ENCODE peak calls at places on chromosomes 6 and 20, in seven cellular contexts. R is transverse colon, Z is Panc1, X is spleen, J is GM23338, U is stomach, G is SK-N-SH. A is an unnamed sample.

GRCh38 chr6:151075943-151076555 is 163.7 kb upstream of the AKAP12 start:
- DNase-seq in R (no peak), Z (no peak), X (no peak), J (no peak), U (no peak), G (no peak), A (no peak)

GRCh38 chr6:40588480-40588879 is 1.3 kb upstream of the LRFN2 start:
- DNase-seq in R (no peak), Z (no peak), X (no peak), J (no peak), U (no peak), G (no peak), A (no peak)

GRCh38 chr6:110544472-110544871 is 68.1 kb upstream of the SLC22A16 start:
- DNase-seq in R (no peak), Z (no peak), X (no peak), J (no peak), U (no peak), G (no peak), A (no peak)

GRCh38 chr6:12958052-12958706 is 241.6 kb downstream of the PHACTR1 start:
- DNase-seq in R (no peak), Z (no peak), X (no peak), J (peak; percentile 33), U (no peak), G (no peak), A (no peak)

GRCh38 chr6:13272131-13273046 is 55.9 kb downstream of the TBC1D7 start:
- DNase-seq in R (peak; percentile 69), Z (no peak), X (peak; percentile 93), J (no peak), U (peak; percentile 40), G (no peak), A (no peak)

GRCh38 chr6:112237644-112238043 is 16.7 kb downstream of the LAMA4 start:
- DNase-seq in R (peak; percentile 47), Z (no peak), X (no peak), J (no peak), U (peak; percentile 34), G (no peak), A (no peak)

GRCh38 chr6:33114428-33114827 is 38.6 kb downstream of the HLA-DPB1 start:
- DNase-seq in R (no peak), Z (no peak), X (no peak), J (no peak), U (no peak), G (no peak), A (no peak)

GRCh38 chr20:32152421-32153155 is 43.1 kb downstream of the TM9SF4 start:
- DNase-seq in R (peak; percentile 40), Z (no peak), X (peak; percentile 41), J (no peak), U (no peak), G (no peak), A (no peak)

GRCh38 chr6:110567957-110568696 is 91.7 kb upstream of the SLC22A16 start:
- DNase-seq in R (no peak), Z (no peak), X (no peak), J (no peak), U (no peak), G (no peak), A (no peak)

GRCh38 chr6:3734023-3734422 is 17.5 kb downstream of the PXDC1 start:
- DNase-seq in R (no peak), Z (no peak), X (peak; percentile 55), J (no peak), U (no peak), G (no peak), A (no peak)

GRCh38 chr6:47097092-47097945 is 55.2 kb upstream of the ADGRF1 start:
- DNase-seq in R (peak; percentile 74), Z (peak; percentile 73), X (no peak), J (peak; percentile 88), U (peak; percentile 72), G (peak; percentile 74), A (peak; percentile 78)

GRCh38 chr6:152022303-152022702 is 214.8 kb downstream of the ESR1 start:
- DNase-seq in R (no peak), Z (no peak), X (no peak), J (no peak), U (no peak), G (no peak), A (no peak)

GRCh38 chr6:126170875-126171489 is 168.9 kb upstream of the CENPW start:
- DNase-seq in R (peak; percentile 17), Z (no peak), X (no peak), J (peak; percentile 83), U (no peak), G (peak; percentile 6), A (no peak)

GRCh38 chr6:138289739-138290138 is 71.4 kb upstream of the PBOV1 start:
- DNase-seq in R (no peak), Z (no peak), X (peak; percentile 60), J (peak; percentile 60), U (peak; percentile 38), G (peak; percentile 28), A (peak; percentile 31)

GRCh38 chr6:158906926-158907325 is 87.8 kb upstream of the EZR start:
- DNase-seq in R (no peak), Z (no peak), X (no peak), J (no peak), U (no peak), G (no peak), A (no peak)

GRCh38 chr20:63114693-63115069 is 101.2 kb downstream of the YTHDF1 start:
- DNase-seq in R (no peak), Z (no peak), X (peak; percentile 22), J (no peak), U (no peak), G (no peak), A (no peak)

GRCh38 chr20:57274846-57275245 is 8.4 kb upstream of the BMP7 start:
- DNase-seq in R (no peak), Z (no peak), X (no peak), J (no peak), U (no peak), G (no peak), A (no peak)

GRCh38 chr20:18879262-18879661 is 65.7 kb downstream of the SCP2D1 start:
- DNase-seq in R (no peak), Z (no peak), X (no peak), J (no peak), U (peak; percentile 33), G (no peak), A (no peak)

GRCh38 chr20:33554914-33555420 is 65.1 kb downstream of the CBFA2T2 start:
- DNase-seq in R (no peak), Z (peak; percentile 69), X (no peak), J (peak; percentile 84), U (no peak), G (no peak), A (peak; percentile 74)

GRCh38 chr6:23446394-23447001 is 679.5 kb upstream of the NRSN1 start:
- DNase-seq in R (no peak), Z (peak; percentile 12), X (no peak), J (peak; percentile 42), U (no peak), G (peak; percentile 42), A (no peak)

GRCh38 chr6:98835149-98836024 is 1.0 kb downstream of the POU3F2 start:
- DNase-seq in R (no peak), Z (no peak), X (peak; percentile 75), J (peak; percentile 61), U (no peak), G (peak; percentile 78), A (no peak)

GRCh38 chr20:25277051-25277801 is 29.3 kb downstream of the PYGB start:
- DNase-seq in R (peak; percentile 5), Z (no peak), X (peak; percentile 71), J (no peak), U (peak; percentile 23), G (no peak), A (no peak)

GRCh38 chr6:5173862-5174643 is 86.7 kb downstream of the LYRM4 start:
- DNase-seq in R (peak; percentile 21), Z (no peak), X (no peak), J (peak; percentile 33), U (no peak), G (no peak), A (no peak)
- TF ChIP-seq POLR2AphosphoS5 in R (no peak), Z (no peak), X (no peak), J (no peak), U (no peak), G (no peak), A (no peak)

DNA sequence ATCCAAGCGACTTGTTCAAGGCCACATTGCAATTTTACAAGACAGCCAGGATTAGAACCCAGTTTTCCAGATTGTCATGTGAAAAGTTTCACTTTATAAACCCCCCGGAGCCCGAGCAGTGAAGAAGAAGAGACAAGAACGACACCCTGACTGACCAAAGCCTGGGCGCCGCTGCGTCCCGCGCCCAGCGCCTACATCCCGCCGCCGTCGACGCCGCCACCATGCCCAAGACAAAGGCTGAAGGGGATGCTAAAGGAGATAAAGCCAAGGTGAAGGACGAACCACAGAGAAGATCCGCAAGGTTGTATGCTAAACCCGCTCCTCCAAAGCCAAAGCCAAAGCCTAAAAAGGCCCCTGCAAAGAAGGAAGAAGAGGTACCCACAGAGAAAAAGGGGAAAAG is 27.1 kb upstream of the GJA1 start:
- DNase-seq in R (no peak), Z (no peak), X (no peak), J (no peak), U (no peak), G (no peak), A (no peak)
- H3K27me3 ChIP-seq in R (no peaks in the 10 kb centered on the region), Z (no peaks in the 10 kb centered on the region), X (no peaks in the 10 kb centered on the region), J (no peaks in the 10 kb centered on the region), U (no peaks in the 10 kb centered on the region), G (no peaks in the 10 kb centered on the region), A (no peaks in the 10 kb centered on the region)

GRCh38 chr6:106147476-106147875 is 61.3 kb downstream of the PRDM1 start:
- DNase-seq in R (no peak), Z (no peak), X (no peak), J (no peak), U (no peak), G (no peak), A (no peak)

GRCh38 chr6:106143582-106144139 is 57.5 kb downstream of the PRDM1 start:
- DNase-seq in R (no peak), Z (no peak), X (no peak), J (no peak), U (no peak), G (no peak), A (no peak)

GRCh38 chr6:106145144-106145543 is 59.0 kb downstream of the PRDM1 start:
- DNase-seq in R (no peak), Z (no peak), X (no peak), J (no peak), U (no peak), G (no peak), A (no peak)

GRCh38 chr6:106146852-106147351 is 60.8 kb downstream of the PRDM1 start:
- DNase-seq in R (no peak), Z (no peak), X (no peak), J (no peak), U (no peak), G (no peak), A (no peak)

DNA sequence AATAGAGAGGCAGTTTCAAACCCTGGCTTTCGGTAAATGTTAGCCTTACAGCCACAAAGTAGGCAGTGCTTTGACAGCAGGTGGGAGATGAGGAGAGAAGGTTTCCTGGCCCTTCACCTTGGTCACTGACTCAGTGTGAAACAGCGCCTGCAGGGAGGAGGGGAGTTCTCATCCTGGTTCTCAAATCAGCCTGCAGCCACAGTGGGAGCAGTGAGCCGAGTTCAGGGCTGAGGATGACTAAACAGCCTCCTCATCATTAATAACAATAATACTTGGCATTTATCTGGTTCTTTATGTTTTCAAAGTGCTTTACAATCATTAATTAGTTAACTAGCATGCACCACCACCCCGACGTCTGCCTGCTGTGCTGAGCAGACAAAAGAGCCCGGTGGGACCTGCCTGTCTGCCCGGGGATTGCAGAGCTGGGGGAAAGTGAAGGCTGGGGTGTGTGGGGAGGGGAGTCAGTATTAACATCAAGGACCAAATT is 59.6 kb downstream of the PRDM1 start:
- DNase-seq in R (no peak), Z (no peak), X (no peak), J (no peak), U (peak; percentile 20), G (no peak), A (no peak)
- H3K27ac ChIP-seq in R (peak overlapping the region; percentile 41), Z (no peak overlapping the region), X (no peak overlapping the region), J (no peak overlapping the region), U (no peak overlapping the region), G (no peak overlapping the region), A (no peak overlapping the region)

GRCh38 chr6:139520321-139520768 is 145.9 kb upstream of the CITED2 start:
- DNase-seq in R (no peak), Z (no peak), X (no peak), J (no peak), U (no peak), G (no peak), A (no peak)
- TF ChIP-seq POLR2AphosphoS5 in R (no peak), Z (no peak), X (no peak), J (no peak), U (no peak), G (no peak), A (no peak)

A was measured in prostate gland.